ENCODE peak calls at places on chromosomes 7 and 10, in seven cellular contexts. One of them, this sample, is unnamed.

GRCh38 chr7:70640266-70640833 is 491.6 kb upstream of the GALNT17 start:
- DNase-seq in breast epithelium: no peak
- DNase-seq in A549: no peak
- DNase-seq in right atrium auricular region: no peak
- DNase-seq in CD4-positive, alpha-beta T cell: no peak
- DNase-seq in uterus: no peak
- DNase-seq in psoas muscle: no peak
- DNase-seq in this sample: no peak

GRCh38 chr7:103343758-103344452 is 662 bp downstream of the DNAJC2 start:
- DNase-seq in A549: peak; percentile 23
- DNase-seq in right atrium auricular region: no peak
- DNase-seq in CD4-positive, alpha-beta T cell: peak; percentile 8
- DNase-seq in psoas muscle: no peak
- DNase-seq in uterus: no peak
- DNase-seq in breast epithelium: no peak
- DNase-seq in this sample: peak; percentile 52

GRCh38 chr10:5547934-5548660 is 23.3 kb downstream of the CALML3 start:
- DNase-seq in CD4-positive, alpha-beta T cell: no peak
- DNase-seq in breast epithelium: peak; percentile 64
- DNase-seq in A549: peak; percentile 49
- DNase-seq in right atrium auricular region: no peak
- DNase-seq in psoas muscle: peak; percentile 42
- DNase-seq in uterus: no peak
- DNase-seq in this sample: peak; percentile 81

GRCh38 chr10:79377557-79378382 is 30.5 kb downstream of the PPIF start:
- DNase-seq in breast epithelium: peak; percentile 15
- DNase-seq in CD4-positive, alpha-beta T cell: no peak
- DNase-seq in psoas muscle: peak; percentile 16
- DNase-seq in A549: no peak
- DNase-seq in uterus: no peak
- DNase-seq in right atrium auricular region: no peak
- DNase-seq in this sample: peak; percentile 29

GRCh38 chr7:98240961-98241673 is 10.9 kb downstream of the TECPR1 start:
- DNase-seq in psoas muscle: peak; percentile 73
- DNase-seq in A549: peak; percentile 81
- DNase-seq in uterus: no peak
- DNase-seq in right atrium auricular region: no peak
- DNase-seq in CD4-positive, alpha-beta T cell: peak; percentile 9
- DNase-seq in breast epithelium: no peak
- DNase-seq in this sample: no peak

GRCh38 chr7:36157506-36158320 is 4.7 kb downstream of the EEPD1 start:
- DNase-seq in uterus: no peak
- DNase-seq in CD4-positive, alpha-beta T cell: no peak
- DNase-seq in A549: no peak
- DNase-seq in breast epithelium: no peak
- DNase-seq in psoas muscle: no peak
- DNase-seq in right atrium auricular region: no peak
- DNase-seq in this sample: no peak

GRCh38 chr7:73429218-73429617 is 4.4 kb upstream of the FZD9 start:
- DNase-seq in uterus: no peak
- DNase-seq in psoas muscle: no peak
- DNase-seq in CD4-positive, alpha-beta T cell: no peak
- DNase-seq in right atrium auricular region: no peak
- DNase-seq in breast epithelium: no peak
- DNase-seq in A549: no peak
- DNase-seq in this sample: no peak

GRCh38 chr7:93910076-93910994 is 4.0 kb downstream of the GNGT1 start:
- DNase-seq in right atrium auricular region: peak; percentile 63
- DNase-seq in A549: no peak
- DNase-seq in uterus: peak; percentile 86
- DNase-seq in CD4-positive, alpha-beta T cell: no peak
- DNase-seq in breast epithelium: no peak
- DNase-seq in psoas muscle: peak; percentile 50
- DNase-seq in this sample: no peak

GRCh38 chr10:93746844-93747284 is 10.9 kb upstream of the LGI1 start:
- DNase-seq in right atrium auricular region: no peak
- DNase-seq in breast epithelium: peak; percentile 58
- DNase-seq in A549: peak; percentile 35
- DNase-seq in psoas muscle: no peak
- DNase-seq in uterus: no peak
- DNase-seq in CD4-positive, alpha-beta T cell: no peak
- DNase-seq in this sample: no peak

GRCh38 chr10:17503795-17504194 is 49.4 kb upstream of the ST8SIA6 start:
- DNase-seq in uterus: no peak
- DNase-seq in CD4-positive, alpha-beta T cell: no peak
- DNase-seq in A549: no peak
- DNase-seq in psoas muscle: no peak
- DNase-seq in breast epithelium: no peak
- DNase-seq in right atrium auricular region: no peak
- DNase-seq in this sample: no peak

GRCh38 chr7:30180718-30181117 is 45.9 kb downstream of the MTURN start:
- DNase-seq in uterus: no peak
- DNase-seq in breast epithelium: no peak
- DNase-seq in psoas muscle: no peak
- DNase-seq in right atrium auricular region: no peak
- DNase-seq in A549: no peak
- DNase-seq in CD4-positive, alpha-beta T cell: no peak
- DNase-seq in this sample: no peak
- H3K27ac ChIP-seq in uterus: no peak overlapping the region
- H3K27ac ChIP-seq in breast epithelium: no peak overlapping the region
- H3K27ac ChIP-seq in psoas muscle: peak overlapping the region; percentile 87
- H3K27ac ChIP-seq in right atrium auricular region: no peak overlapping the region
- H3K27ac ChIP-seq in A549: no peak overlapping the region
- H3K27ac ChIP-seq in CD4-positive, alpha-beta T cell: no peak overlapping the region
- H3K27ac ChIP-seq in this sample: no peak overlapping the region

GRCh38 chr10:118546479-118546878 is 49.0 kb downstream of the PRLHR start:
- DNase-seq in psoas muscle: no peak
- DNase-seq in uterus: no peak
- DNase-seq in CD4-positive, alpha-beta T cell: no peak
- DNase-seq in right atrium auricular region: no peak
- DNase-seq in breast epithelium: no peak
- DNase-seq in A549: no peak
- DNase-seq in this sample: no peak
- H3K27ac ChIP-seq in psoas muscle: no peak overlapping the region
- H3K27ac ChIP-seq in uterus: no peak overlapping the region
- H3K27ac ChIP-seq in CD4-positive, alpha-beta T cell: no peak overlapping the region
- H3K27ac ChIP-seq in right atrium auricular region: no peak overlapping the region
- H3K27ac ChIP-seq in breast epithelium: no peak overlapping the region
- H3K27ac ChIP-seq in A549: no peak overlapping the region
- H3K27ac ChIP-seq in this sample: no peak overlapping the region

DNA sequence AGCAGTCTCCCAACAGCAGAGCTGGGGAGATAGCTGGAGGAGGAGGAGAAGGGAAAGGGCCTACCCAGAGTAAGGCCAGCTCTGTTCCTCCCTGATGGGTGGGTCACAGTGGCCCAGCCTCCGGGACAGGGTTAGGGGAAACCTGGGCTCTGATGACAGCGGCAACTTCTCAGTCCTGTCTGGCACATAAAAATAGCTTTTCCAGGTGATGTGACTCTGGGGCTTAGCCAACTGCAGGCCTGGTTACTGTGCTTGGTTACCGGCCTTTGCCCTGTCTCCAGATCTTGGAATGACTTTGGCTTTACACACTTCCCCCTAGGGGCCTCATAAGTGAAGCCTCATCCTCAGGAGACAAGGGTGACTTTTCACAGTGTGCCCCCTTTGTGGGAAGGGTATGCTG is 11.9 kb upstream of the HILPDA start:
- DNase-seq in uterus: no peak
- DNase-seq in psoas muscle: no peak
- DNase-seq in A549: no peak
- DNase-seq in right atrium auricular region: no peak
- DNase-seq in breast epithelium: no peak
- DNase-seq in CD4-positive, alpha-beta T cell: no peak
- DNase-seq in this sample: no peak
- H3K27ac ChIP-seq in uterus: no peak overlapping the region
- H3K27ac ChIP-seq in psoas muscle: no peak overlapping the region
- H3K27ac ChIP-seq in A549: peak overlapping the region; percentile 52
- H3K27ac ChIP-seq in right atrium auricular region: no peak overlapping the region
- H3K27ac ChIP-seq in breast epithelium: peak overlapping the region; percentile 48
- H3K27ac ChIP-seq in CD4-positive, alpha-beta T cell: no peak overlapping the region
- H3K27ac ChIP-seq in this sample: no peak overlapping the region

DNA sequence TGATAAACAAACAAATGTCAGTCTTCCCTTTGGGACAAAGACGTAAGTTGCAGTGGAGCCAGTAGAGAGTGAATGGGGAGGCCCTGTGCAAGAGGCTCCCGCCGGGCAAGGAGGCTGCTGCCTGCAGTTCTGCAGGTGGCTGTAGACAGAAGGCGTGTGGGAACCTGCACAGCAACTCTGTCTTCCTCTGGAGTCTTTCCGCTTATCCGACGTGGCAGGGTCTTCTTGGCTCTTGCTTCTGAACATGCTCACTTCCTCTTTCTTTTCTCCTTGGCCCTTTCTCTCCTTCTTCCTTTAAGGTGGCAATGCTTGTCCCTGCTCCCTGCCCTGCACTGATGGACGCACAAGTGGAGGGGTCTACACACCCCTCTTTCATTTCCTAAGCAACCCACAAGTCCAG is 122.5 kb downstream of the HIPK2 start:
- DNase-seq in uterus: no peak
- DNase-seq in right atrium auricular region: no peak
- DNase-seq in breast epithelium: no peak
- DNase-seq in A549: no peak
- DNase-seq in CD4-positive, alpha-beta T cell: no peak
- DNase-seq in psoas muscle: no peak
- DNase-seq in this sample: no peak
- H3K27ac ChIP-seq in uterus: no peak overlapping the region
- H3K27ac ChIP-seq in right atrium auricular region: peak overlapping the region; percentile 75
- H3K27ac ChIP-seq in breast epithelium: no peak overlapping the region
- H3K27ac ChIP-seq in A549: no peak overlapping the region
- H3K27ac ChIP-seq in CD4-positive, alpha-beta T cell: no peak overlapping the region
- H3K27ac ChIP-seq in psoas muscle: no peak overlapping the region
- H3K27ac ChIP-seq in this sample: no peak overlapping the region

DNA sequence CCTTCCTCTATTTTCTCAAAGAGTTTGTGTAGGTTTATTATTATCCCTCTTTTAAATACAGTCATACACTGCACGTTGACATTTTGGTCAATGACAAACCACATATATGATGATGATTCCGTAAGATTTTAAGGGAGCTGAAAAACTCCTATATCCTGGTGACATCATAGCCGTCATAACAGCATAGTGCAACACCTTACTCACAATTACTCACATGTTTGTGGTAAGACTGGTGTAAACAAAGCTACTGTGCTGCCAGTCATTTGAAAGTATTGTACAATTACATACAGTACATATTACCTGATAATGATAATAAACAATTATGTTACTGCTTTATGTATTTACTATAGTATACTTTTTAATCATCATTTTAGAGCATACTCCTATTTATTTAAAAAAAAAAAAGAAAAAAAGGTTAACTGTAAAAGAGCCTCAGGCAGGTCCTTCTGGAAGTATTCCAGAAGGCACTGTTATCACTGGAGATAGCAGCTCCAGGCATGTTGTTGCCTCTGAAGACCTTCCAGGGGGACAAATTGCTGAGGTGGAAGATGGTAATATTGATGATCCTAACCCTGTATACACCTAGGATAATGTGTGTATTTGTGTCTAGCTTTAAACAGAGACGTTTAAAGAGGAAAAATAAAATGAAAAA is 123.3 kb upstream of the CDK1 start:
- DNase-seq in uterus: no peak
- DNase-seq in right atrium auricular region: no peak
- DNase-seq in breast epithelium: no peak
- DNase-seq in CD4-positive, alpha-beta T cell: no peak
- DNase-seq in psoas muscle: no peak
- DNase-seq in A549: no peak
- DNase-seq in this sample: no peak
- H3K27ac ChIP-seq in uterus: no peak overlapping the region
- H3K27ac ChIP-seq in right atrium auricular region: no peak overlapping the region
- H3K27ac ChIP-seq in breast epithelium: no peak overlapping the region
- H3K27ac ChIP-seq in CD4-positive, alpha-beta T cell: no peak overlapping the region
- H3K27ac ChIP-seq in psoas muscle: no peak overlapping the region
- H3K27ac ChIP-seq in A549: no peak overlapping the region
- H3K27ac ChIP-seq in this sample: no peak overlapping the region

GRCh38 chr10:112915590-112916572 is 34.2 kb upstream of the TCF7L2 start:
- DNase-seq in right atrium auricular region: no peak
- DNase-seq in CD4-positive, alpha-beta T cell: no peak
- DNase-seq in A549: peak; percentile 89
- DNase-seq in uterus: no peak
- DNase-seq in psoas muscle: no peak
- DNase-seq in breast epithelium: no peak
- DNase-seq in this sample: no peak
- H3K27ac ChIP-seq in right atrium auricular region: no peak overlapping the region
- H3K27ac ChIP-seq in CD4-positive, alpha-beta T cell: no peak overlapping the region
- H3K27ac ChIP-seq in A549: peak overlapping the region; percentile 81
- H3K27ac ChIP-seq in uterus: peak overlapping the region; percentile 49
- H3K27ac ChIP-seq in psoas muscle: no peak overlapping the region
- H3K27ac ChIP-seq in breast epithelium: no peak overlapping the region
- H3K27ac ChIP-seq in this sample: no peak overlapping the region

DNA sequence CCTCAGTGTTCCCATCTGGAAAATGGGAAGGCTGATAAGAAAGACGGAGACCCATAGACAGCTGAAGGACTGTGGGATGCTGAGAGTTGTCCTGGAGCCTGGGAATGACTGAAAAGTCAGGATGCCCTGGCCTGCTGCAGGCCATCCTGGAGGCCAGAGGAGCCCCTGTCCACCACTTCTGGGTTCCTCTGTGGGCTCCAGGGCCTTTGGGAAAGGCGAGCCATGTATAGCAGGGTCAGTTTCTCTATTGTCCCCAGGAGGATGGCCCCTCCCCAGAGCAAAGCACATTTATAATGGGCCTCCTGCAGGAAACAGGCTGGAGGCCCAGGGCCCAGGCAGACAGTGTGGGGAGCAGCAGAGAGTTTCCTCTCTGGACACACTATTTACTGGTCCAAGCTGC is 471.4 kb upstream of the MGMT start:
- DNase-seq in breast epithelium: no peak
- DNase-seq in psoas muscle: no peak
- DNase-seq in A549: no peak
- DNase-seq in right atrium auricular region: peak; percentile 18
- DNase-seq in CD4-positive, alpha-beta T cell: no peak
- DNase-seq in uterus: no peak
- DNase-seq in this sample: no peak
- H3K27ac ChIP-seq in breast epithelium: no peak overlapping the region
- H3K27ac ChIP-seq in psoas muscle: no peak overlapping the region
- H3K27ac ChIP-seq in A549: no peak overlapping the region
- H3K27ac ChIP-seq in right atrium auricular region: no peak overlapping the region
- H3K27ac ChIP-seq in CD4-positive, alpha-beta T cell: no peak overlapping the region
- H3K27ac ChIP-seq in uterus: no peak overlapping the region
- H3K27ac ChIP-seq in this sample: no peak overlapping the region